ENCODE peak calls at places on chromosomes 11 and 22, in eight cellular contexts. H is cardiac muscle cell, B is ascending aorta, J is heart left ventricle, G is hepatocyte, K is testis, V is SK-N-SH, O is stomach. L is an unnamed sample.
A peak's percentile ranks its signal among the peaks of the same experiment; 100 is the strongest.

GRCh38 chr11:94183886-94184264 is 55.2 kb downstream of the PANX1 start:
- DNase-seq in H (peak; percentile 80), B (no peak), J (peak; percentile 46), G (peak; percentile 81), K (peak; percentile 92), V (peak; percentile 33), O (peak; percentile 80), L (peak; percentile 37)

GRCh38 chr11:120555433-120555773 is 43.9 kb downstream of the GRIK4 start:
- DNase-seq in H (no peak), B (no peak), J (no peak), G (no peak), K (no peak), V (peak; percentile 47), O (no peak), L (no peak)

GRCh38 chr22:46682011-46682731 is 55.9 kb downstream of the CERK start:
- DNase-seq in H (no peak), B (no peak), J (no peak), G (no peak), K (no peak), V (no peak), O (no peak), L (no peak)

GRCh38 chr11:1751999-1752906 is 1.9 kb upstream of the IFITM10 start:
- DNase-seq in H (no peak), B (no peak), J (no peak), G (no peak), K (no peak), V (peak; percentile 94), O (no peak), L (peak; percentile 46)

GRCh38 chr11:65625628-65626342 is 10.2 kb downstream of the PCNX3 start:
- DNase-seq in H (peak; percentile 50), B (no peak), J (peak; percentile 71), G (peak; percentile 47), K (peak; percentile 78), V (peak; percentile 89), O (peak; percentile 76), L (peak; percentile 63)

GRCh38 chr22:44026630-44027511 is 2.8 kb downstream of the PARVB start:
- DNase-seq in H (peak; percentile 62), B (peak; percentile 78), J (peak; percentile 87), G (no peak), K (peak; percentile 69), V (no peak), O (peak; percentile 70), L (no peak)

GRCh38 chr11:16013649-16014275 is 342.6 kb downstream of the SOX6 start:
- DNase-seq in H (no peak), B (no peak), J (no peak), G (no peak), K (no peak), V (no peak), O (no peak), L (no peak)

GRCh38 chr22:36344106-36344827 is 43.5 kb downstream of the MYH9 start:
- DNase-seq in H (no peak), B (no peak), J (no peak), G (no peak), K (no peak), V (no peak), O (no peak), L (no peak)

GRCh38 chr11:61384271-61385242 is 7.8 kb upstream of the TMEM216 start:
- DNase-seq in H (peak; percentile 68), B (no peak), J (no peak), G (peak; percentile 19), K (peak; percentile 42), V (no peak), O (no peak), L (no peak)

GRCh38 chr11:76762867-76763572 is 20.1 kb upstream of the TSKU start:
- DNase-seq in H (no peak), B (no peak), J (no peak), G (no peak), K (no peak), V (no peak), O (no peak), L (no peak)

GRCh38 chr11:34176980-34177319 is 71.5 kb downstream of the NAT10 start:
- DNase-seq in H (no peak), B (no peak), J (no peak), G (no peak), K (no peak), V (no peak), O (no peak), L (no peak)

GRCh38 chr11:13595166-13595565 is 73.3 kb upstream of the FAR1 start:
- DNase-seq in H (no peak), B (no peak), J (no peak), G (no peak), K (no peak), V (no peak), O (no peak), L (no peak)

GRCh38 chr11:65585396-65586246 is 9.8 kb downstream of the EHBP1L1 start:
- DNase-seq in H (no peak), B (no peak), J (no peak), G (no peak), K (no peak), V (peak; percentile 36), O (no peak), L (no peak)

GRCh38 chr11:119512373-119512772 is 89.4 kb upstream of the THY1 start:
- DNase-seq in H (no peak), B (no peak), J (no peak), G (no peak), K (no peak), V (no peak), O (no peak), L (no peak)

GRCh38 chr11:119511601-119512000 is 88.6 kb upstream of the THY1 start:
- DNase-seq in H (no peak), B (no peak), J (no peak), G (no peak), K (no peak), V (no peak), O (no peak), L (no peak)

GRCh38 chr11:119513141-119513805 is 90.3 kb upstream of the THY1 start:
- DNase-seq in H (no peak), B (no peak), J (no peak), G (no peak), K (no peak), V (no peak), O (no peak), L (no peak)

GRCh38 chr11:119516060-119516459 is 93.1 kb upstream of the THY1 start:
- DNase-seq in H (peak; percentile 9), B (no peak), J (no peak), G (no peak), K (no peak), V (no peak), O (no peak), L (no peak)

DNA sequence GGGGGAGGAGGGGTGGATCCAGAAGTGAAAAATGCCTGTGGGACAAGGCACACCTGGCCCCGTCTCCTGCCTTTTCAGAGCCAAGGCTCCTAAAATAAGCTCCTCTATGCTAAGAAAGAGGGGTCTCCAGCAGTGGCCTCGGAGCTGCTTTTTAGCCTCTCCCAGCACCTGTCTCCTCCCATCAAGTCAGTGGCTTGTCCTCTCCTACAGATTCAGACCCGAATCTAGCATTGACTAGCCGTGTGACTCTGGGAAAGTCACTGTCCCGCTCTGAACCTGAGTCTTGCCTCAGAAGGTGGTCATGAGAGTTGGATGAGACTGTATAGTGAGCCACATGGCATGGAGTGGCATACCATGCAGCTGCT is 90.8 kb upstream of the THY1 start:
- DNase-seq in H (no peak), B (no peak), J (no peak), G (no peak), K (no peak), V (no peak), O (no peak), L (no peak)
- TF ChIP-seq CTCF in H (no peak), B (no peak), J (no peak), G (no peak), K (no peak), V (no peak), O (no peak), L (no peak)

DNA sequence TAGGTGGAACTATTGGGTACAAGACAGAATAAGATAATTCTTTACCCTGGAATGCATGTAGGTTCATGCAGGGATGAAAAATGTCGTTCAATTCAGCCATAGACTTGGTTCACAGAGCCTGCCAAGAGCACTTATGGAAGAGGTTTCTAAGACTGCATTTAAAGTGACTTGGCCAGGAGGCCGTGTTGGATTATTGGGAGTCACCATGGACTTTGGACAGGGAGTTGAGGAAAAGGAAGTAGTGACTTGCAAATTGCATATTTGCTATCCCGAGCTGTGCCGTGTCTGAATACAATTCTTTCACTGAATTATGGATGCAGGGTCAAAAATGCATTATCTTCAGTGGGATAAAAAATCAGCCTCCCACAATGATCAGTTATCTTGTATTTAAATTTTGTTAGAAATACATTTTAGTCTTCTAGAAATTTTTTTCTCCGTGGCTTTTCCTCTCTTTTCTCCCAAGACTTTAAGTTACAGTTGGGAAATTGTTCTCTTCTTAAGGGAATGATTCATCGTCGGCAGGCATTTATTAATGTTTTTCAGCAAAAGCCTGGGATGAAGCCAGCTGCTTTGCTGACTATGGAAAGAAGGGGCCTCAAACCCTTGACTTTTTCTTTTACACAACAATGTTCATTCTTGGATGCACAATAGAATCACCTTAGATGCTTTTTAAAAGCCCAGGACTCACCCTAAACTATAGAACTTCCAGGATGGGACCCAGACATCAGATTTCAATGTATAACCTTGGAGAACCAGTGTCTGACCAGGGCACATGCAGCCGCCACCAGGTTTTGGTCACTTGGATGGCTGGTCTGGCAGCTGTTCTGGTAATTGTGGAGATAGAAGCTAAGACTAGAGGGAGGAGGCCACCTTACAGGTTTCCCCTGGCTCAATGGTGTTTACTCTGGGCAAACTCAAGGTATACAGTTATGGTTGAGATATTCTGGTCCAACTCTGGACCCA is 70.8 kb downstream of the FAT3 start:
- DNase-seq in H (peak; percentile 68), B (no peak), J (no peak), G (peak; percentile 28), K (no peak), V (no peak), O (peak; percentile 35), L (no peak)
- H3K27ac ChIP-seq in H (no peak overlapping the region), B (no peak overlapping the region), J (no peak overlapping the region), G (peak overlapping the region; percentile 73), K (no peak overlapping the region), V (peak overlapping the region; percentile 64), O (peak overlapping the region; percentile 67), L (no peak overlapping the region)

DNA sequence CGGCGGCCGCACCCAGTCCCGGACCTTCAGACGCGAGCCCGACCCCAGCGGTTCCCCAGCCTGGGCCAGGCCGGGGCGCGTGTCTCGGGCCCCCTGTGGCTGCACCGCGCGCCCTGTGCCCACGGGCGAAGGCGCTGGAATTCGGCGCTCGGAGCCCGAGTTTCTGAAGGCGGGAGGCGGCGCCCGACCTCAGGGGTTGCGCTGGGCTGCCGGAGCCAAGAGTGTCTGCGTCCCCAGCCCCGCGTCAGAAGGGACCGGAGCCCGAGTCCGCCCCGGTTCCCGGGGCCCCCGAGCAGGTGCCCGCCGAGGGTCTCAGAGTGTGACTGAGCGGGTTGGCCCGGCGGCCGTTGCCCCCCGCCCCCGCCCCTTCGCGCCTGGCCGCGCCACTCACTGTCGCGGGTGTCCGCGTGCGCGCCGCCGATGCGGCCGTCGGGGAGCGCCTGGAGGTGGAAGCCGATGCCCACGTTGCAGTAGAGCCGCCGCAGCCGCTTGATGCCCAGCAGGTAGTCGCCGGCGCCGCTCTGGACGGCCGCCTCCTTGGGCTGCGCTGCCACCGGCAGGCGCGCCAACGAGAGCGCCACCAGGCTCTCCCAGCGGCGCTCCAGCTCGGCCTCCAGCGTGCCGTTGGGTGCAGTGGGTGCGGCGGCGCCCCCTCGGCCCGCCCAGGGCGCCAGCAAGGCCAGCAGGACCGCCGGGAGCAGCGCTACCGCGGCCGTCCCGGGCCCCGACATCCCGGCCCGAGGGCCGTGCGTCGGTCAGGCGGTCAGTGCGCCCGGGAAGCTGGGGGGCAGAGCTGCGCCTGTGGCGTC is 583 bp downstream of the FGF4 start:
- DNase-seq in H (no peak), B (no peak), J (no peak), G (no peak), K (no peak), V (peak; percentile 41), O (no peak), L (no peak)
- TF ChIP-seq CTCF in H (no peak), B (no peak), J (no peak), G (no peak), K (no peak), V (no peak), O (no peak), L (no peak)

GRCh38 chr22:38751422-38752346 is 4.1 kb downstream of the SUN2 start:
- DNase-seq in H (no peak), B (no peak), J (no peak), G (no peak), K (no peak), V (no peak), O (peak; percentile 63), L (no peak)
- H3K27ac ChIP-seq in H (no peak overlapping the region), B (peak overlapping the region; percentile 98), J (peak overlapping the region; percentile 27), G (no peak overlapping the region), K (no peak overlapping the region), V (no peak overlapping the region), O (peak overlapping the region; percentile 94), L (peak overlapping the region; percentile 33)

L was measured in dorsolateral prefrontal cortex.